ENCODE peak calls at places on chromosomes 2 and 18, in seven cellular contexts. L is SK-N-SH, E is OCI-LY7, I is MM.1S, M is GM23248, B is GM23338, N is PC-3. D is an unnamed sample.

GRCh38 chr2:231387904-231388724 is 7.4 kb upstream of the B3GNT7 start:
- DNase-seq in B (no peak), M (peak), I (no peak), L (peak), N (peak), E (no peak), D (peak)

GRCh38 chr2:96093528-96093927 is 22.8 kb downstream of the ADRA2B start:
- DNase-seq in B (no peak), L (no peak), N (no peak), M (no peak), I (no peak), E (no peak), D (no peak)

GRCh38 chr2:22701761-22702160 is 683.2 kb upstream of the KLHL29 start:
- DNase-seq in I (no peak), M (no peak), L (no peak), E (no peak), B (no peak), N (no peak), D (no peak)

GRCh38 chr2:191051825-191052778 is 38.1 kb upstream of the STAT1 start:
- DNase-seq in N (peak), E (peak), L (peak), B (peak), M (peak), I (peak), D (peak)

GRCh38 chr2:175844169-175844568 is 157.9 kb downstream of the LNPK start:
- DNase-seq in E (no peak), N (peak), B (peak), L (no peak), I (no peak), M (peak), D (no peak)

GRCh38 chr18:58754544-58755068 is 83.3 kb downstream of the MALT1 start:
- DNase-seq in E (no peak), M (no peak), L (no peak), B (no peak), N (no peak), I (no peak), D (no peak)

GRCh38 chr2:110216199-110216598 is 3.9 kb upstream of the MTLN start:
- DNase-seq in I (no peak), E (no peak), N (no peak), B (no peak), L (no peak), M (no peak), D (no peak)

GRCh38 chr2:29733945-29734344 is 187.4 kb downstream of the ALK start:
- DNase-seq in M (no peak), E (no peak), B (no peak), L (no peak), I (no peak), N (no peak), D (no peak)

GRCh38 chr2:5696741-5697521 is 4.7 kb downstream of the SOX11 start:
- DNase-seq in B (peak), L (peak), N (no peak), E (peak), I (peak), M (peak), D (peak)

GRCh38 chr2:197915548-197916265 is 111.3 kb downstream of the PLCL1 start:
- DNase-seq in E (no peak), N (no peak), I (no peak), L (no peak), B (no peak), M (peak), D (no peak)

GRCh38 chr2:77512521-77512920 is 9.7 kb downstream of the LRRTM4 start:
- DNase-seq in L (no peak), B (no peak), M (no peak), E (no peak), I (no peak), N (peak), D (no peak)

GRCh38 chr2:6053711-6054393 is 361.7 kb downstream of the SOX11 start:
- DNase-seq in L (no peak), B (peak), I (no peak), N (no peak), E (no peak), M (no peak), D (no peak)

GRCh38 chr18:44715245-44715644 is 34.6 kb downstream of the SETBP1 start:
- DNase-seq in B (no peak), M (peak), L (no peak), N (peak), E (no peak), I (no peak), D (peak)

GRCh38 chr2:100820346-100821254 is 661 bp downstream of the NPAS2 start:
- DNase-seq in N (no peak), L (no peak), B (peak), E (no peak), I (no peak), M (peak), D (peak)

GRCh38 chr18:59631583-59632181 is 65.5 kb downstream of the CCBE1 start:
- DNase-seq in N (peak), E (peak), M (peak), B (peak), I (no peak), L (peak), D (peak)

GRCh38 chr18:28116461-28116860 is 60.5 kb downstream of the CDH2 start:
- DNase-seq in B (no peak), M (no peak), E (no peak), I (no peak), N (no peak), L (no peak), D (no peak)

GRCh38 chr2:172995323-172996244 is 80.1 kb upstream of the MAP3K20 start:
- DNase-seq in L (no peak), B (peak), I (no peak), E (no peak), M (peak), N (peak), D (peak)

GRCh38 chr18:54223568-54224241 is 764 bp downstream of the MBD2 start:
- DNase-seq in E (peak), B (peak), N (peak), I (peak), M (peak), L (peak), D (peak)

DNA sequence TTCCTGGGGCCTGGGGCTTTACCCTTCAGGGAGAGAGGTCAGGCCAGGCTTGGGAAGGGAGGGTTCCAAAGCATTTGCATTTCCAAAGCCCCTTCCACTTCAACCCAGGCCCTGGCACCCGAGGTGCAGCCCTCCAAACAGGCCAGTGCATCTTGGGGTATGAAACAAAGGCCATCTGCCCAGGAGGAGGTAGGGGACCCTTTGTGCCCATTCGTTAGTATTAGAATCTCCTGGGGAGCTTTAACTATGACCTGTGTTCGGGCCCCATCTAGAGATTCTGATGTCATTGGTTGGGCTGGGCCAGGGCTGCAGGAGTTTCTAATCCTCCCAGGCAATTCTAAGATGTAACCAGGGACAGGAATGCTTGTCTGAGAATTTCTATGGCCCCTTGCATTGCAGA is 73.6 kb downstream of the CIB4 start:
- DNase-seq in E (no peak), L (no peak), I (no peak), N (no peak), M (no peak), B (no peak), D (no peak)
- TF ChIP-seq EZH2phosphoT487 in E (no peak), L (no peak), I (no peak), N (no peak), M (no peak), B (no peak), D (no peak)

GRCh38 chr2:141528990-141529389 is 601.8 kb downstream of the LRP1B start:
- DNase-seq in B (no peak), M (no peak), I (peak), E (no peak), L (no peak), N (no peak), D (no peak)

GRCh38 chr2:141529674-141530073 is 601.1 kb downstream of the LRP1B start:
- DNase-seq in M (no peak), I (no peak), E (no peak), N (no peak), B (no peak), L (no peak), D (no peak)

DNA sequence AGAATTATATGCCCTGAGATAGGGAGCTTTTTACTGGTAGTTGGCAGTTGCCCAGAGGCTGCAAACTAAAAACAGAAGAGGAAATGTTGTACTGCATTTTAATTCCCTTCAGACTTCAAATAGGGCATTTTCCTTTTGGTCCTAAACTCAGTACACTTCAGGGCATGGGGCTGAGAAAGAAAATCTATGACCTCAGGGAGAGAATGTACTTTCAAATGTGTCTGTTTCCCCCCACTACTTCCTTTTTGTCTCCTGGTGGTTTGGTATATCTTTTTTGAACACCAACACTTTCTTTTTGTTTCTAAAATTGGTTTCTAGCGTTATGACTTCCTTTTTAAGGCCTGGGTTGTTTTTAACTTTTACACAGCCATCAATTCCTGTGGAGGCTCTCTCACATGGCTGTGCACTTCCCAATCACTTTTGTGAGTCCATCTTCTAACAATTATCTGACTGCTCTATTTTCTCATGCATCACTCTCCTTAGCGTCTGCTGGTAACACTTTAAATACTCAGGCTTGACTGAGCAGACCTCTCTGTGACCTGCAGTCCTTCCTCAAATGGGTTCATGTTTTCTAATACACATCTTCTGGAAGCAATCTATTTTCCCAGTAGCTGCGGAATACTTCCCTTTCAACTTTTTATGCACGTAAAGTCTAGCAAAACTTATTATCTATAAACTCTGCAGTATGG is 596.0 kb downstream of the LRP1B start:
- DNase-seq in E (no peak), N (no peak), B (no peak), L (no peak), I (peak), M (no peak), D (no peak)
- TF ChIP-seq EZH2phosphoT487 in E (no peak), N (no peak), B (no peak), L (no peak), I (no peak), M (no peak), D (no peak)

GRCh38 chr2:45793998-45794720 is 142.7 kb downstream of the PRKCE start:
- DNase-seq in M (no peak), E (no peak), N (no peak), L (no peak), B (no peak), I (no peak), D (no peak)
- TF ChIP-seq EZH2phosphoT487 in M (no peak), E (no peak), N (no peak), L (no peak), B (no peak), I (no peak), D (no peak)

GRCh38 chr18:39839782-39840181 is 2115.3 kb upstream of the PIK3C3 start:
- DNase-seq in B (no peak), M (no peak), I (no peak), N (no peak), L (no peak), E (no peak), D (no peak)
- TF ChIP-seq EZH2phosphoT487 in B (no peak), M (no peak), I (no peak), N (no peak), L (no peak), E (no peak), D (no peak)

DNA sequence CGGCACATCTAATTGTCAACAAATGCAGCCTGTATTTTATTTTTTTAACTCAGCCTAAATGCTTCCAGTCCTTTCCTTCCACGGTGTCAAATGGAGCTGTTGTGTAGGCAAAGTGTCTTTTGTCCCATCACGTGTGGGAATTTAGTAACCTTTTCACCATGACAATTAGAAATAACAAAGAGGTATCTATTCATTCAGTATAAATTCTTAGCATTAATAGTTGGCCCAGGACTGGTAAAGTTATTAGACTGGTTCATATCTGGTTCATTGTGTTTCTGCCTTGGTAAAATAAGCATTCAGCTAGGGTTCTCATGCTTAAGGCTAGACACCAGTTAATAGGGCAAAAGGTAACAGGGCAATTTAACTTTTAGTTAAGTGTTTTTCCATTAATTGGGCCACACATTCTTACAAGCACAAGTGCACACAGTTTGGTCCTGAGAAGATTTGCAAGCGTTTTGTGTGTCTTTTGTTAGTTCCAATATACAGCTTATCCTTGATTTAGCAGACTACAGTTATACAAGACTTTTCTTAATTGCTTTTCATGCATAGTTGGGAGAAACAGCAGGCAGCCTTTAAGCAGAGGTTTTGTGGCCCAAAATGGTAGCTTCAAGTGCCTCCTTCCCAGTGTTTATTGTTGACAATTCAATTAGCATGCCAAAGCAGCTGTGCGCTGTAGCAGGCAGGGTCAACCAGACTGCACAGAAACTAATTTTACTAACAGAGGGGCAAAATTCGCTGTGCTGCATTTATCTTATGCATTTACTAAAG is 47.7 kb downstream of the FRZB start:
- DNase-seq in I (no peak), M (no peak), N (no peak), E (no peak), B (peak), L (peak), D (no peak)
- TF ChIP-seq EZH2phosphoT487 in I (no peak), M (no peak), N (no peak), E (no peak), B (no peak), L (no peak), D (no peak)

DNA sequence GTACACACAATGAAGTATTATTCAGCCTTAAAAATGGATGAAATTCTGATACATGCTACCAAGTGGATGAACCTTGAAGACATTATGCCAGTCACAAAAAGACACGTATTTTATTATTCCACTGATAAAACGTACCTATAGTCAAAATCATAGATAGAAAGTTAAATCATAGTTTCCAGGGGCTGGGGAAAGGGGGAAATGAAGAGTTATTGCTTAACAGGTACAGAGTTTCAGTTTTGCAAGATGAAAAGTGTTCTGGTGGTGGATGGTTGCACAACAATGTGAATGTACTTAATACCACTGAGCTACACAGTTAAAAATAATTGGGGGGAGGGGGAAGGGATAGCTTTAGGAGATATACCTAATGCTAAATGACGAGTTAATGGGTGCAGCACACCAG is 279.0 kb upstream of the STON1 start:
- DNase-seq in N (no peak), E (no peak), M (peak), B (no peak), I (peak), L (no peak), D (no peak)
- TF ChIP-seq EZH2phosphoT487 in N (no peak), E (no peak), M (no peak), B (no peak), I (no peak), L (no peak), D (no peak)

DNA sequence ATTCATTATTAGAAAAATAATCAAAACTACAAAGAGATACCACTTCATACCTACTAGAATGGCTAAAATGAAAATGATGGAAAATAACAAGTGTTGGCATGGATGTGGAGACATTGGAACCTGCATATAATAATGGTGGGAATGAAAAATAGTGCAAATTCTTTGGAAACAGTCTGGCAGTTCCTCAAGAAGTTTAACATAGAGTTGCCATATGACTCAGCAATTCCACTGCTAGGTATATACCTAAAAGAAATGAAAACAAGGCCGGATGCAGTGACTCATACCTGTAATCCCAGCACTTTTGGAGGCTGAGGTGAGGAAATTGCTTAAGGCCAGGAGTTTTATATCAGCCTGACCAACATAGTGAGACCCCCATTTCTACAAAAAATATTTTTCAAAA is 41.6 kb upstream of the ACYP2 start:
- DNase-seq in N (peak), B (no peak), M (peak), I (peak), E (no peak), L (no peak), D (peak)
- TF ChIP-seq EZH2phosphoT487 in N (no peak), B (no peak), M (no peak), I (no peak), E (no peak), L (no peak), D (no peak)

GRCh38 chr2:230016844-230017243 is 51.9 kb downstream of the SLC16A14 start:
- DNase-seq in L (no peak), B (no peak), E (no peak), I (no peak), M (no peak), N (no peak), D (no peak)
- TF ChIP-seq EZH2phosphoT487 in L (no peak), B (no peak), E (no peak), I (no peak), M (no peak), N (no peak), D (no peak)

GRCh38 chr2:41886757-41887156 is 161.1 kb upstream of the PKDCC start:
- DNase-seq in I (no peak), E (no peak), N (no peak), M (no peak), L (no peak), B (no peak), D (no peak)
- TF ChIP-seq EZH2phosphoT487 in I (no peak), E (no peak), N (no peak), M (no peak), L (no peak), B (no peak), D (no peak)

D was measured in hepatocyte.